ENCODE peak calls at places on chromosomes 5 and 9, in four cellular contexts. F, I, S and P are unnamed samples.

GRCh38 chr9:87256973-87257372 is 240.7 kb upstream of the DAPK1 start:
- DNase-seq in S (peak), I (no peak), F (no peak), P (peak)

GRCh38 chr5:59810041-59810440 is 83.5 kb downstream of the PDE4D start:
- DNase-seq in S (peak), I (peak), F (peak), P (peak)

GRCh38 chr5:42570946-42571625 is 147.8 kb downstream of the GHR start:
- DNase-seq in S (peak), I (no peak), F (no peak), P (peak)

GRCh38 chr9:94982211-94982610 is 255.7 kb downstream of the AOPEP start:
- DNase-seq in F (no peak), S (peak), I (no peak), P (no peak)

GRCh38 chr9:32291370-32291769 is 93.1 kb upstream of the ACO1 start:
- DNase-seq in I (no peak), F (no peak), S (no peak), P (no peak)

GRCh38 chr5:150497274-150497988 is 10.5 kb upstream of the NDST1 start:
- DNase-seq in S (peak), I (peak), F (no peak), P (peak)

GRCh38 chr5:164115420-164115819 is 610.0 kb downstream of the MAT2B start:
- DNase-seq in S (no peak), I (no peak), F (no peak), P (no peak)

GRCh38 chr5:91441082-91441481 is 58.0 kb upstream of the ARRDC3 start:
- DNase-seq in F (no peak), I (no peak), S (no peak), P (no peak)

GRCh38 chr5:172452398-172453205 is 1.7 kb downstream of the SH3PXD2B start:
- DNase-seq in S (peak), F (no peak), I (no peak), P (peak)

GRCh38 chr5:91188755-91189154 is 194.4 kb downstream of the ARRDC3 start:
- DNase-seq in S (no peak), F (no peak), I (no peak), P (no peak)

GRCh38 chr5:53019320-53019719 is 30.2 kb downstream of the ITGA2 start:
- DNase-seq in F (no peak), S (peak), I (no peak), P (peak)

GRCh38 chr9:75640250-75640649 is 250.2 kb upstream of the PCSK5 start:
- DNase-seq in F (no peak), I (no peak), S (no peak), P (no peak)

GRCh38 chr9:2524601-2525000 is 97.0 kb upstream of the VLDLR start:
- DNase-seq in S (peak), I (no peak), F (no peak), P (no peak)

GRCh38 chr9:114608525-114608796 is 2.6 kb upstream of the TMEM268 start:
- DNase-seq in S (no peak), F (no peak), I (no peak), P (no peak)

GRCh38 chr9:100099722-100100042 is 639 bp downstream of the INVS start:
- DNase-seq in S (no peak), F (no peak), I (no peak), P (no peak)